ENCODE peak calls at places on chromosomes 16 and 17, in nine cellular contexts. U is SK-N-SH, K is ascending aorta, T is dorsolateral prefrontal cortex, R is PC-9, P is astrocyte of the spinal cord, M is spleen, N is AG04450, O is lower lobe of right lung. Z is an unnamed sample.

GRCh38 chr17:9002610-9003354 is 18.5 kb upstream of the NTN1 start:
- DNase-seq in N (no peak), K (peak), R (peak), O (no peak), T (no peak), M (peak), U (peak), P (no peak), Z (no peak)

GRCh38 chr17:50501054-50501453 is 7.2 kb upstream of the MYCBPAP start:
- DNase-seq in U (peak), K (no peak), O (no peak), M (no peak), T (no peak), R (no peak), N (no peak), P (no peak), Z (peak)

GRCh38 chr17:34797724-34798123 is 163.5 kb downstream of the CCT6B start:
- DNase-seq in O (no peak), P (no peak), M (no peak), K (no peak), T (no peak), U (no peak), N (no peak), R (peak), Z (peak)

GRCh38 chr17:36592316-36592710 is 634 bp downstream of the DHRS11 start:
- DNase-seq in R (peak), K (no peak), N (no peak), U (peak), P (no peak), T (no peak), M (peak), O (peak), Z (no peak)

GRCh38 chr16:2333772-2334379 is 6.7 kb downstream of the ABCA3 start:
- DNase-seq in P (no peak), R (peak), M (no peak), T (no peak), O (no peak), K (no peak), N (no peak), U (no peak), Z (no peak)

GRCh38 chr16:50550035-50550434 is 1.8 kb downstream of the NKD1 start:
- DNase-seq in O (no peak), K (peak), T (no peak), P (no peak), M (no peak), N (no peak), U (no peak), R (no peak), Z (no peak)

GRCh38 chr16:8372141-8372540 is 218.2 kb downstream of the TMEM114 start:
- DNase-seq in U (no peak), O (no peak), M (no peak), N (no peak), T (no peak), K (no peak), R (no peak), P (no peak), Z (no peak)

GRCh38 chr17:76529643-76530488 is 7.6 kb downstream of the CYGB start:
- DNase-seq in K (peak), M (peak), T (no peak), P (peak), U (peak), R (peak), O (peak), N (no peak), Z (peak)

GRCh38 chr17:66764559-66764958 is 70.4 kb upstream of the CACNG5 start:
- DNase-seq in O (no peak), P (no peak), T (no peak), N (no peak), U (no peak), K (peak), M (no peak), R (no peak), Z (no peak)

GRCh38 chr17:78658281-78658785 is 81.1 kb upstream of the DNAH17 start:
- DNase-seq in N (no peak), U (no peak), R (no peak), P (peak), K (no peak), O (no peak), M (peak), T (no peak), Z (peak)

GRCh38 chr17:9906616-9907015 is 1.5 kb upstream of the RCVRN start:
- DNase-seq in O (no peak), R (no peak), M (peak), N (no peak), P (no peak), K (no peak), T (peak), U (no peak), Z (no peak)

GRCh38 chr16:65509172-65509571 is 387.3 kb upstream of the CDH11 start:
- DNase-seq in K (no peak), R (no peak), M (no peak), O (no peak), N (no peak), T (no peak), P (no peak), U (no peak), Z (no peak)

GRCh38 chr17:80992077-80992947 is 671 bp downstream of the CHMP6 start:
- DNase-seq in M (peak), N (no peak), O (peak), R (no peak), T (no peak), P (no peak), U (peak), K (no peak), Z (no peak)

GRCh38 chr17:17723354-17724261 is 42.4 kb downstream of the RAI1 start:
- DNase-seq in N (peak), O (no peak), P (peak), K (no peak), R (no peak), T (no peak), M (no peak), U (peak), Z (peak)

GRCh38 chr16:55478827-55479559 is at the start of gene MMP2:
- DNase-seq in M (no peak), K (peak), U (peak), P (peak), N (no peak), T (no peak), R (no peak), O (peak), Z (peak)

GRCh38 chr17:75367312-75367711 is 38.2 kb downstream of the GRB2 start:
- DNase-seq in P (peak), R (no peak), M (no peak), O (no peak), U (no peak), N (no peak), T (no peak), K (no peak), Z (no peak)

GRCh38 chr17:3531266-3532101 is 26.1 kb downstream of the TRPV3 start:
- DNase-seq in K (no peak), U (no peak), R (no peak), O (no peak), N (no peak), M (peak), P (no peak), T (peak), Z (no peak)

GRCh38 chr16:1674751-1675664 is 3.1 kb upstream of the JPT2 start:
- DNase-seq in M (peak), U (no peak), P (peak), R (peak), O (no peak), K (no peak), N (peak), T (no peak), Z (peak)

GRCh38 chr17:75590314-75590761 is 2.7 kb downstream of the MYO15B start:
- DNase-seq in O (no peak), P (no peak), K (no peak), U (no peak), N (no peak), R (no peak), M (no peak), T (no peak), Z (no peak)

GRCh38 chr17:65079489-65079900 is 23.0 kb upstream of the GNA13 start:
- DNase-seq in K (no peak), N (no peak), M (no peak), O (no peak), U (peak), R (no peak), T (no peak), P (no peak), Z (peak)

GRCh38 chr16:72536673-72537435 is 364.9 kb upstream of the PMFBP1 start:
- DNase-seq in P (peak), M (no peak), O (no peak), K (no peak), R (no peak), U (no peak), N (no peak), T (no peak), Z (peak)

GRCh38 chr17:58412910-58413630 is 4.3 kb downstream of the RNF43 start:
- DNase-seq in N (no peak), T (no peak), M (no peak), K (no peak), O (no peak), R (no peak), U (no peak), P (no peak), Z (no peak)

GRCh38 chr17:82895087-82895486 is 55.3 kb upstream of the ZNF750 start:
- DNase-seq in N (no peak), R (no peak), O (no peak), M (no peak), U (no peak), T (no peak), P (no peak), K (no peak), Z (no peak)

GRCh38 chr17:75927286-75927922 is 13.4 kb downstream of the FBF1 start:
- DNase-seq in M (no peak), T (no peak), P (no peak), U (peak), R (no peak), K (no peak), N (no peak), O (peak), Z (no peak)

GRCh38 chr16:83692224-83692623 is 115.6 kb upstream of the HSBP1 start:
- DNase-seq in R (no peak), O (no peak), P (no peak), U (no peak), K (no peak), N (no peak), T (no peak), M (no peak), Z (no peak)

GRCh38 chr17:39595294-39595693 is 12.4 kb downstream of the NEUROD2 start:
- DNase-seq in T (no peak), N (no peak), P (no peak), O (no peak), R (no peak), K (no peak), M (no peak), U (no peak), Z (no peak)

GRCh38 chr17:50817142-50817751 is 18.1 kb upstream of the WFIKKN2 start:
- DNase-seq in U (peak), R (peak), T (no peak), O (peak), M (peak), K (no peak), N (no peak), P (no peak), Z (peak)

GRCh38 chr16:5496013-5496412 is 398.4 kb upstream of the EEF2KMT start:
- DNase-seq in M (no peak), P (no peak), O (no peak), R (no peak), T (no peak), K (no peak), U (no peak), N (no peak), Z (no peak)

GRCh38 chr16:5488581-5488980 is 391.0 kb upstream of the EEF2KMT start:
- DNase-seq in M (no peak), O (no peak), U (no peak), N (no peak), P (no peak), R (no peak), T (no peak), K (no peak), Z (no peak)

GRCh38 chr16:5487728-5488127 is 390.1 kb upstream of the EEF2KMT start:
- DNase-seq in K (no peak), R (no peak), N (no peak), P (no peak), M (no peak), U (no peak), T (no peak), O (no peak), Z (no peak)

DNA sequence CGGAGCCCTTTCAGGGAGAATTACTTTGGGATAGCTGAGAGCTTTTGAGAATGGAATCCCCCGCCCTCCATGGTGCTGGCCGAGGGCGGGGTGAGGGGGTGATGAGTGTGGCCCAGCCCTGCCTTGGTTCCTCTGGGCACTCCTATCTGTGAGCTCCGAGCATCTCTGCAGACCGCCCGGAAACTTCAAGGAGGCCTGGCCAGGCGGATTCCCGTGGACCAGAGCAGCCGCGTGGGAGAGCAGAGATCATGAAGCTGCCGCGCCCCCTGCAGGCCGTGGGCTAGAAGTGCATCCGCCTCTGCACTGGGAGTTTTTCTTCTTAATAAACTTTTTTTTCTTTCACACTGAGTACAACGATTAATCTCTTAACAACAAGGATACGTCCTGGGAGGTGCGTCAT is 392.9 kb upstream of the EEF2KMT start:
- DNase-seq in R (peak), K (no peak), N (no peak), O (peak), M (no peak), T (peak), U (peak), P (no peak), Z (no peak)
- TF ChIP-seq CTCF in R (peak), K (no peak), N (peak), O (peak), M (peak), T (peak), U (peak), P (peak), Z (peak)

GRCh38 chr17:46888727-46889126 is 34.2 kb upstream of the GOSR2 start:
- DNase-seq in P (no peak), U (no peak), N (no peak), T (no peak), K (no peak), O (no peak), R (no peak), M (no peak), Z (no peak)

GRCh38 chr17:46889519-46889918 is 33.4 kb upstream of the GOSR2 start:
- DNase-seq in N (no peak), K (no peak), U (no peak), R (no peak), T (no peak), P (no peak), O (no peak), M (no peak), Z (no peak)

GRCh38 chr17:46889992-46890564 is 32.9 kb upstream of the GOSR2 start:
- DNase-seq in N (no peak), R (no peak), O (no peak), M (no peak), T (no peak), P (no peak), K (no peak), U (no peak), Z (no peak)

GRCh38 chr17:46892192-46892703 is 30.7 kb upstream of the GOSR2 start:
- DNase-seq in R (no peak), N (no peak), P (no peak), M (no peak), U (no peak), O (no peak), K (no peak), T (no peak), Z (no peak)

GRCh38 chr17:46890638-46891037 is 32.3 kb upstream of the GOSR2 start:
- DNase-seq in U (no peak), M (no peak), O (no peak), R (no peak), N (no peak), P (no peak), K (no peak), T (no peak), Z (no peak)
- H3K4me3 ChIP-seq in U (no peak), M (no peak), O (no peak), R (no peak), N (no peak), P (no peak), K (no peak), T (no peak), Z (no peak)

GRCh38 chr16:15466886-15467781 is 32.7 kb downstream of the BMERB1 start:
- DNase-seq in M (no peak), O (no peak), R (no peak), N (no peak), P (no peak), K (no peak), T (no peak), U (no peak), Z (no peak)
- TF ChIP-seq CTCF in M (no peak), O (no peak), R (peak), N (peak), P (peak), K (no peak), T (no peak), U (peak), Z (no peak)

DNA sequence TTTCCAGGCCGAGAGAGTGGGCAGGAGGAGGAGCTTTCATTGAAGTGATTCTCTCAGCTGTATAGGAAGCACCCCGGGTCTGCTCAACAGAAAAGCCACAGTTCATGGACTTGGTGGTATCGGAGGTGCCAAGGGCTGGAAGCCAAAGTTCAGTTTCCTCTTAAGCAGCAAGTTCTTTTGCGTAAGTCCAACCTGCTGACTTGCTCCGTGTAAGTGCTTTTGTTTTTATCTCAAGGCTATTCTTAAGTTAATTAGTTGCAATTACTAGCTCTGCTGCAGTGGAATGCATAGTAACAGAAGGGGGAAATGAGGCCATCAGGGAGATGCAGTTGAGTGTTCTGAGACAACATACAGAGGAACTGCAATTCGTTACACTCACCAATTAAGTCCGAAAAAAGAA is 44.6 kb downstream of the SMIM36 start:
- DNase-seq in T (no peak), O (no peak), R (no peak), P (no peak), K (no peak), U (no peak), N (no peak), M (no peak), Z (no peak)
- H3K4me3 ChIP-seq in T (no peak), O (no peak), R (no peak), P (no peak), K (no peak), U (no peak), N (no peak), M (no peak), Z (no peak)

GRCh38 chr17:7436556-7437368 is 1.5 kb downstream of the TMEM102 start:
- DNase-seq in P (peak), M (peak), O (peak), R (peak), U (peak), K (peak), T (peak), N (no peak), Z (peak)

GRCh38 chr17:7438656-7439460 is 454 bp upstream of the FGF11 start:
- DNase-seq in U (no peak), T (no peak), R (no peak), K (no peak), P (no peak), N (no peak), O (no peak), M (no peak), Z (no peak)

GRCh38 chr17:7438050-7438614 is 1.2 kb upstream of the FGF11 start:
- DNase-seq in P (no peak), K (no peak), N (no peak), M (peak), O (peak), R (peak), U (no peak), T (no peak), Z (no peak)

GRCh38 chr17:7437369-7437863 is 1.9 kb upstream of the FGF11 start:
- DNase-seq in T (no peak), R (no peak), N (no peak), M (no peak), O (no peak), K (no peak), U (no peak), P (no peak), Z (no peak)

GRCh38 chr17:7435676-7436555 is 681 bp downstream of the TMEM102 start:
- DNase-seq in K (peak), P (no peak), N (no peak), U (peak), M (peak), T (no peak), R (peak), O (peak), Z (no peak)
- TF ChIP-seq CTCF in K (no peak), P (peak), N (peak), U (peak), M (no peak), T (no peak), R (no peak), O (no peak), Z (no peak)

GRCh38 chr17:68033636-68034451 is 1.7 kb upstream of the KPNA2 start:
- DNase-seq in O (no peak), T (no peak), P (peak), N (no peak), K (no peak), M (no peak), R (peak), U (peak), Z (peak)
- H3K4me3 ChIP-seq in O (no peak), T (no peak), P (no peak), N (no peak), K (no peak), M (no peak), R (no peak), U (no peak), Z (no peak)

GRCh38 chr17:71232801-71233559 is 887.8 kb upstream of the SOX9 start:
- DNase-seq in P (no peak), K (no peak), U (no peak), M (no peak), R (no peak), N (no peak), T (no peak), O (no peak), Z (no peak)

GRCh38 chr17:71234349-71234748 is 886.5 kb upstream of the SOX9 start:
- DNase-seq in P (no peak), M (no peak), U (no peak), T (no peak), N (no peak), K (no peak), O (no peak), R (no peak), Z (no peak)

GRCh38 chr17:71237903-71238538 is 882.8 kb upstream of the SOX9 start:
- DNase-seq in M (no peak), K (no peak), O (no peak), N (no peak), P (peak), R (no peak), U (peak), T (no peak), Z (peak)
- TF ChIP-seq CTCF in M (no peak), K (no peak), O (no peak), N (peak), P (peak), R (peak), U (peak), T (peak), Z (no peak)

GRCh38 chr16:75415169-75415908 is 18.0 kb downstream of the CFDP1 start:
- DNase-seq in K (no peak), T (no peak), U (no peak), R (no peak), M (no peak), O (no peak), N (no peak), P (no peak), Z (no peak)
- H3K4me3 ChIP-seq in K (no peak), T (no peak), U (no peak), R (no peak), M (no peak), O (no peak), N (no peak), P (no peak), Z (no peak)

DNA sequence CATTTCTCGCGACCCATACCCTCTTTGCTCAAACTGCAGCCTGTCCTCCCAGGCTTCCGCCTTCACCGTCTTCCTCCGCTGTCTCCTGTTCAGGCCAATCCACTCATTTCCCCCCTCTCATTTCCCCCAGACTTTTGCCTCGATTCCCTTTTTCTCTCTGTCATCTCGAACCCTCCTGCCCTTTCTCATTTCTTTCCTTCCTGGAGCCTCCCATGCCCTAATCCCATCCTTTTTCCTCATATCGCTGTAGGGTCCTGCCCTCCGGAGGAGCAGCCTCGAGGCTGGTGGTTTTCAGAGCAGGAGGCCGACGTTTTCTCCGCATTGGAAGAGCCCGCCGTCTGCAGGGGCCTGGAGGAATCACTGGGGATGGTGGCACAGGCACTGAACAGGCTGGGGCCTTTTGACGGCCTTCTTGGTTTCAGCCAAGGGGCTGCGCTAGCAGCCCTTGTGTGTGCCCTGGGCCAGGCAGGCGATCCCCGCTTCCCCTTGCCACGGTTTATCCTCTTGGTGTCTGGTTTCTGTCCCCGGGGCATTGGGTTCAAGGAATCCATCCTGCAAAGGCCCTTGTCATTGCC is 620 bp downstream of the OVCA2 start:
- DNase-seq in P (peak), O (no peak), N (no peak), T (no peak), U (peak), M (peak), K (no peak), R (no peak), Z (peak)
- TF ChIP-seq CTCF in P (peak), O (no peak), N (peak), T (no peak), U (no peak), M (no peak), K (peak), R (no peak), Z (peak)

Z was measured in cardiac fibroblast.